ENCODE peak calls at places on chromosomes 11 and 22, in five cellular contexts. One of them, this sample, is unnamed.

GRCh38 chr11:4211991-4212390 is 117.4 kb downstream of the RRM1 start:
- DNase-seq in T-helper 1 cell: no peak
- DNase-seq in renal cortical epithelial cell: no peak
- DNase-seq in testis: no peak
- DNase-seq in cardiac fibroblast: no peak
- DNase-seq in this sample: no peak

GRCh38 chr11:130509942-130510341 is 61.5 kb downstream of the ADAMTS15 start:
- DNase-seq in cardiac fibroblast: no peak
- DNase-seq in renal cortical epithelial cell: no peak
- DNase-seq in testis: no peak
- DNase-seq in T-helper 1 cell: no peak
- DNase-seq in this sample: no peak

GRCh38 chr11:47353978-47354774 is 1.7 kb upstream of the MYBPC3 start:
- DNase-seq in testis: no peak
- DNase-seq in renal cortical epithelial cell: no peak
- DNase-seq in cardiac fibroblast: no peak
- DNase-seq in T-helper 1 cell: no peak
- DNase-seq in this sample: no peak

GRCh38 chr11:94511932-94512781 is at the start of gene C11orf97:
- DNase-seq in T-helper 1 cell: peak
- DNase-seq in testis: peak
- DNase-seq in cardiac fibroblast: peak
- DNase-seq in renal cortical epithelial cell: peak
- DNase-seq in this sample: peak

GRCh38 chr22:17057959-17058814 is 26.6 kb upstream of the IL17RA start:
- DNase-seq in cardiac fibroblast: peak
- DNase-seq in testis: peak
- DNase-seq in T-helper 1 cell: peak
- DNase-seq in renal cortical epithelial cell: peak
- DNase-seq in this sample: peak

GRCh38 chr11:134879341-134879740 is 467.3 kb upstream of the B3GAT1 start:
- DNase-seq in cardiac fibroblast: no peak
- DNase-seq in renal cortical epithelial cell: no peak
- DNase-seq in testis: no peak
- DNase-seq in T-helper 1 cell: no peak
- DNase-seq in this sample: no peak

GRCh38 chr11:67233584-67234190 is 32.6 kb upstream of the GRK2 start:
- DNase-seq in T-helper 1 cell: no peak
- DNase-seq in testis: no peak
- DNase-seq in renal cortical epithelial cell: no peak
- DNase-seq in cardiac fibroblast: no peak
- DNase-seq in this sample: no peak

GRCh38 chr11:122721201-122721963 is 65.9 kb downstream of the UBASH3B start:
- DNase-seq in testis: no peak
- DNase-seq in cardiac fibroblast: peak
- DNase-seq in T-helper 1 cell: no peak
- DNase-seq in renal cortical epithelial cell: no peak
- DNase-seq in this sample: no peak

GRCh38 chr11:104916442-104916841 is 18.2 kb upstream of the CASP12 start:
- DNase-seq in testis: no peak
- DNase-seq in cardiac fibroblast: no peak
- DNase-seq in renal cortical epithelial cell: peak
- DNase-seq in T-helper 1 cell: no peak
- DNase-seq in this sample: no peak

GRCh38 chr11:130720232-130720787 is 196.0 kb downstream of the SNX19 start:
- DNase-seq in renal cortical epithelial cell: no peak
- DNase-seq in T-helper 1 cell: no peak
- DNase-seq in testis: no peak
- DNase-seq in cardiac fibroblast: no peak
- DNase-seq in this sample: no peak

GRCh38 chr22:36486619-36487384 is 5.4 kb upstream of the TXN2 start:
- DNase-seq in renal cortical epithelial cell: peak
- DNase-seq in cardiac fibroblast: peak
- DNase-seq in testis: peak
- DNase-seq in T-helper 1 cell: peak
- DNase-seq in this sample: no peak

GRCh38 chr11:7077101-7077500 is 11.7 kb upstream of the RBMXL2 start:
- DNase-seq in renal cortical epithelial cell: no peak
- DNase-seq in T-helper 1 cell: no peak
- DNase-seq in testis: peak
- DNase-seq in cardiac fibroblast: no peak
- DNase-seq in this sample: no peak

GRCh38 chr11:110759972-110760381 is 47.7 kb upstream of the ARHGAP20 start:
- DNase-seq in renal cortical epithelial cell: peak
- DNase-seq in T-helper 1 cell: no peak
- DNase-seq in testis: no peak
- DNase-seq in cardiac fibroblast: peak
- DNase-seq in this sample: no peak

GRCh38 chr11:44241851-44242250 is 68.1 kb downstream of the ALX4 start:
- DNase-seq in renal cortical epithelial cell: no peak
- DNase-seq in testis: no peak
- DNase-seq in T-helper 1 cell: no peak
- DNase-seq in cardiac fibroblast: no peak
- DNase-seq in this sample: no peak

GRCh38 chr11:35348898-35349687 is 70.3 kb downstream of the SLC1A2 start:
- DNase-seq in cardiac fibroblast: no peak
- DNase-seq in renal cortical epithelial cell: no peak
- DNase-seq in testis: no peak
- DNase-seq in T-helper 1 cell: no peak
- DNase-seq in this sample: no peak

GRCh38 chr11:103878646-103879045 is 157.8 kb upstream of the DDI1 start:
- DNase-seq in cardiac fibroblast: no peak
- DNase-seq in T-helper 1 cell: no peak
- DNase-seq in renal cortical epithelial cell: peak
- DNase-seq in testis: no peak
- DNase-seq in this sample: no peak

GRCh38 chr11:6205366-6205765 is at the start of gene C11orf42:
- DNase-seq in T-helper 1 cell: no peak
- DNase-seq in renal cortical epithelial cell: no peak
- DNase-seq in testis: no peak
- DNase-seq in cardiac fibroblast: no peak
- DNase-seq in this sample: no peak

GRCh38 chr22:47373648-47374272 is 611.3 kb downstream of the TBC1D22A start:
- DNase-seq in cardiac fibroblast: no peak
- DNase-seq in testis: no peak
- DNase-seq in T-helper 1 cell: no peak
- DNase-seq in renal cortical epithelial cell: no peak
- DNase-seq in this sample: no peak

GRCh38 chr11:46808804-46809431 is 37.2 kb downstream of the CKAP5 start:
- DNase-seq in renal cortical epithelial cell: peak
- DNase-seq in cardiac fibroblast: peak
- DNase-seq in T-helper 1 cell: no peak
- DNase-seq in testis: no peak
- DNase-seq in this sample: no peak

GRCh38 chr11:2853997-2854560 is 31.5 kb downstream of the CDKN1C start:
- DNase-seq in renal cortical epithelial cell: no peak
- DNase-seq in T-helper 1 cell: no peak
- DNase-seq in testis: no peak
- DNase-seq in cardiac fibroblast: no peak
- DNase-seq in this sample: no peak

GRCh38 chr11:114447892-114448291 is 8.6 kb downstream of the REXO2 start:
- DNase-seq in testis: no peak
- DNase-seq in cardiac fibroblast: peak
- DNase-seq in T-helper 1 cell: no peak
- DNase-seq in renal cortical epithelial cell: peak
- DNase-seq in this sample: no peak

GRCh38 chr11:8760896-8761295 is 78.3 kb downstream of the RPL27A start:
- DNase-seq in T-helper 1 cell: no peak
- DNase-seq in testis: no peak
- DNase-seq in cardiac fibroblast: peak
- DNase-seq in renal cortical epithelial cell: no peak
- DNase-seq in this sample: no peak

GRCh38 chr11:63762662-63763505 is 5.7 kb downstream of the ZFTA start:
- DNase-seq in cardiac fibroblast: peak
- DNase-seq in testis: no peak
- DNase-seq in T-helper 1 cell: no peak
- DNase-seq in renal cortical epithelial cell: no peak
- DNase-seq in this sample: peak

GRCh38 chr22:49914256-49914655 is 4.0 kb downstream of the ALG12 start:
- DNase-seq in renal cortical epithelial cell: no peak
- DNase-seq in testis: no peak
- DNase-seq in T-helper 1 cell: no peak
- DNase-seq in cardiac fibroblast: no peak
- DNase-seq in this sample: no peak

GRCh38 chr11:83554896-83555295 is 268.7 kb upstream of the CCDC90B start:
- DNase-seq in T-helper 1 cell: no peak
- DNase-seq in testis: no peak
- DNase-seq in cardiac fibroblast: no peak
- DNase-seq in renal cortical epithelial cell: no peak
- DNase-seq in this sample: no peak

GRCh38 chr22:45781941-45782340 is 110.3 kb downstream of the ATXN10 start:
- DNase-seq in testis: no peak
- DNase-seq in T-helper 1 cell: no peak
- DNase-seq in renal cortical epithelial cell: peak
- DNase-seq in cardiac fibroblast: no peak
- DNase-seq in this sample: no peak

GRCh38 chr11:122207921-122208764 is 92.1 kb upstream of the BLID start:
- DNase-seq in T-helper 1 cell: no peak
- DNase-seq in cardiac fibroblast: peak
- DNase-seq in testis: no peak
- DNase-seq in renal cortical epithelial cell: no peak
- DNase-seq in this sample: no peak

GRCh38 chr22:19464975-19465374 is 14.0 kb downstream of the UFD1 start:
- DNase-seq in testis: no peak
- DNase-seq in renal cortical epithelial cell: no peak
- DNase-seq in cardiac fibroblast: no peak
- DNase-seq in T-helper 1 cell: no peak
- DNase-seq in this sample: no peak